ENCODE peak calls at places on chromosome 19, in seven cellular contexts. H is mucosa of gallbladder; Z is activated T-helper 1 cell treated with anti-CD3 and anti-CD28 coated beads, Interleukin-12 subunit alpha, Interleukin-12 subunit beta, Interleukin-2, Interleukin-4 antibody, amounts not matched to agents 30 ng/mL and 10 ng/mL and 1 ng/mL, durations not matched to agents 14 hours and 24 hours and 36 hours; L is activated T-cell treated with anti-CD3 and anti-CD28 coated beads, Interleukin-2, amount 50 U/mL, for 72 hours; Q is fibroblast of the aortic adventitia; K is stimulated activated CD4-positive, alpha-beta T cell treated with anti-CD3 and anti-CD28 coated beads, Interleukin-15, amount 100 ng/mL, for 24 hours; X is stomach. E is an unnamed sample.

GRCh38 chr19:18999896-19000620 is 33.3 kb downstream of the SUGP2 start:
- DNase-seq in Z (no peak), X (no peak), Q (no peak), K (no peak), H (no peak), L (no peak), E (no peak)

GRCh38 chr19:17095141-17095919 is 19.8 kb downstream of the MYO9B start:
- DNase-seq in K (no peak), L (no peak), Z (no peak), Q (peak; percentile 94), H (peak; percentile 70), X (no peak), E (peak; percentile 73)

GRCh38 chr19:33754361-33754760 is 42.3 kb upstream of the KCTD15 start:
- DNase-seq in H (no peak), X (no peak), Z (no peak), L (no peak), K (no peak), Q (no peak), E (no peak)

GRCh38 chr19:47443331-47443730 is 24.0 kb upstream of the MEIS3 start:
- DNase-seq in K (no peak), X (no peak), L (no peak), Q (no peak), H (no peak), Z (no peak), E (no peak)

GRCh38 chr19:53328967-53329366 is 4.6 kb upstream of the ZNF845 start:
- DNase-seq in L (peak; percentile 16), Z (no peak), K (peak; percentile 27), X (no peak), H (peak; percentile 14), Q (peak; percentile 47), E (no peak)

GRCh38 chr19:43576479-43576878 is 878 bp downstream of the PINLYP start:
- DNase-seq in K (no peak), L (no peak), X (no peak), Z (no peak), Q (no peak), H (no peak), E (no peak)

GRCh38 chr19:12792853-12793289 is 1.6 kb downstream of the JUNB start:
- DNase-seq in L (no peak), X (no peak), H (no peak), Q (no peak), K (peak; percentile 27), Z (no peak), E (no peak)

GRCh38 chr19:55472463-55472862 is 4.0 kb upstream of the ZNF628 start:
- DNase-seq in Q (peak; percentile 60), K (no peak), Z (no peak), X (no peak), L (no peak), H (no peak), E (peak; percentile 56)

GRCh38 chr19:3178973-3179738 is 587 bp downstream of the S1PR4 start:
- DNase-seq in L (no peak), H (no peak), Z (no peak), Q (no peak), X (no peak), K (peak; percentile 59), E (no peak)

GRCh38 chr19:4319067-4319718 is 14.8 kb downstream of the FSD1 start:
- DNase-seq in H (no peak), Z (no peak), K (no peak), X (no peak), L (no peak), Q (no peak), E (no peak)